ENCODE peak calls at places on chromosomes 6 and 20, in four cellular contexts. O is upper lobe of right lung, H is AG09309, F is psoas muscle. J is an unnamed sample.

GRCh38 chr20:23445596-23446217 is 6.2 kb downstream of the CSTL1 start:
- DNase-seq in H (peak; percentile 29), O (no peak), F (no peak), J (no peak)

GRCh38 chr6:44598679-44599078 is 211.2 kb downstream of the CDC5L start:
- DNase-seq in F (no peak), O (no peak), H (no peak), J (no peak)

GRCh38 chr20:48758206-48758820 is 69.5 kb downstream of the PREX1 start:
- DNase-seq in H (no peak), F (no peak), O (no peak), J (no peak)

GRCh38 chr6:14077193-14077853 is 40.2 kb upstream of the CD83 start:
- DNase-seq in H (no peak), O (no peak), F (no peak), J (no peak)

GRCh38 chr20:20706285-20706684 is 6.2 kb downstream of the RALGAPA2 start:
- DNase-seq in H (no peak), O (no peak), F (no peak), J (no peak)

GRCh38 chr20:50191566-50192363 is 1.1 kb downstream of the CEBPB start:
- DNase-seq in H (no peak), F (peak; percentile 76), O (peak; percentile 80), J (no peak)

GRCh38 chr6:27238010-27238983 is 9.2 kb upstream of the PRSS16 start:
- DNase-seq in F (no peak), O (no peak), H (no peak), J (no peak)

GRCh38 chr20:10277616-10278015 is 59.0 kb downstream of the SNAP25 start:
- DNase-seq in O (no peak), F (no peak), H (no peak), J (no peak)

GRCh38 chr20:49595811-49596545 is 28.0 kb upstream of the PTGIS start:
- DNase-seq in O (no peak), F (peak; percentile 64), H (no peak), J (no peak)

GRCh38 chr6:80433010-80433665 is 326.7 kb downstream of the BCKDHB start:
- DNase-seq in O (no peak), H (no peak), F (no peak), J (no peak)
- H3K4me3 ChIP-seq in O (no peak overlapping the region), H (no peak overlapping the region), F (no peak overlapping the region), J (no peak overlapping the region)

DNA sequence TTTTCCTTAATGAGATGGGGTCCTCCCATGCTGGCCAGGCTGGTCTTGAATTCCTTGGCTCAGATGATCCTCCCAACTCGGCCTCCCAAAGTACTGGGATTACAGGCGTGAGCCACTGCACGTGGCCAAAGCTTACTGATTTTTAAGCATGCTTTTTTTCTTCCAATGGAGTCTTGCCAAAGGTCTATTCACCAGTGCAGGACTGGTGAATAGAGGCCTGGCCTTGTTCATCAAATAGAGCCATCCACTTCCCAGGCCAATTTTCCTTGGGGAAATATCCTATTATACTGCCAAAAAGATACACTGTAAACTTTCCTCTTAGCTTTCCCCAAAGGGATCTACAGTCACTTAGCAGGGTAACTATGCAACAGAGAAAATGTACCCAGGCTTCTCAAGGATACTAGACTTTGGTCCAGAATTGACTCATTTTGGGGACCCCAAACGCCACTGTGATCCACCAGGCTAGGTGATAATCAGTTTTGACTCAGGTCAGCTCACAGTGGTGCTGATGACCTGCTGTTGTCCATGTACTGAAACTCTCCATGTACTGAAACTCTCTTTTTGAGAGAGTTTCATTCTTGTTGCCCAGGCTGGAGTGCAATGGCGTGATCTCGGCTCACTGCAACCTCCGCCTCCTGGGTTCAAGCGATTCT is 91.8 kb downstream of the REPS1 start:
- DNase-seq in O (no peak), F (no peak), H (no peak), J (no peak)
- TF ChIP-seq CTCF in O (no peak), F (no peak), H (no peak), J (no peak)

GRCh38 chr6:135021310-135022049 is 33.1 kb downstream of the HBS1L start:
- DNase-seq in H (no peak), F (no peak), O (no peak), J (no peak)
- H3K4me3 ChIP-seq in H (no peak overlapping the region), F (no peak overlapping the region), O (no peak overlapping the region), J (no peak overlapping the region)

GRCh38 chr6:111804627-111805235 is 68.5 kb downstream of the FYN start:
- DNase-seq in H (peak; percentile 75), O (no peak), F (no peak), J (no peak)
- TF ChIP-seq CTCF in H (peak; percentile 25), O (no peak), F (no peak), J (no peak)

GRCh38 chr6:37050854-37051137 is 45.3 kb downstream of the FGD2 start:
- DNase-seq in O (no peak), H (no peak), F (no peak), J (no peak)
- H3K4me3 ChIP-seq in O (no peak overlapping the region), H (no peak overlapping the region), F (no peak overlapping the region), J (no peak overlapping the region)

GRCh38 chr6:165042912-165043311 is 266.5 kb downstream of the C6orf118 start:
- DNase-seq in F (no peak), H (no peak), O (no peak), J (no peak)
- TF ChIP-seq CTCF in F (no peak), H (no peak), O (no peak), J (no peak)

DNA sequence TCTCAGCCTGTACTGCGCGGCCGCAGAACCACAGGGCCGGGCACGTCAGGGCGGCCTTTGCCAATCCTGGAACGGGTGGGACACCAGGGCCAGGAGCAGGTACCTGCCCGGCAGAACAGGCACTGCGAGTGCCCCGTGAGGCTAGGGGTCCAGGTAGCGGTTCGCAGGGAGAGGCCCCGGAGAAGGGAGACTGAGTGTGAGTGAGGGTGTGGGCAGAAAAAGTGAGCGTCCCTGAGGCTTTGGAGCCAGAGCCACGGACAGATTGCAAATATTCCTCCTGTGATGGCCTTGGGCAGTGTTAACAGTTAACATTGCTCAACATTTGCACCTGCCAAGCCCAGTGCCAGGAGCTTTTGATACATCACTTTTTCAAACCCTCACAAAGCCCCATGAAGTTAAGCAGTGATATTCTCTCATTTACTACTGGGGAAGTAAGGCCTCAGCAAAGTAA is 491 bp downstream of the GNMT start:
- DNase-seq in H (no peak), O (no peak), F (no peak), J (no peak)
- H3K4me3 ChIP-seq in H (peak overlapping the region; percentile 41), O (peak overlapping the region; percentile 60), F (peak overlapping the region; percentile 72), J (peak overlapping the region; percentile 59)